ENCODE peak calls at places on chromosomes 16 and 17, in seven cellular contexts. W is choroid plexus epithelial cell; C is COR-L47; E is RWPE1; A is esophagus muscularis mucosa; D is stimulated activated CD4-positive, alpha-beta T cell treated with anti-CD3 and anti-CD28 coated beads, Interleukin-1b, Interleukin-23, amount 100 ng/mL, for 1 hour; T is OCI-LY7. M is an unnamed sample.

GRCh38 chr17:800446-801242 is 18.5 kb downstream of the MRM3 start:
- DNase-seq in W (no peak), C (no peak), E (no peak), A (no peak), D (no peak), T (no peak), M (no peak)

GRCh38 chr17:10827898-10828552 is 9.9 kb downstream of the PIRT start:
- DNase-seq in W (no peak), C (no peak), E (no peak), A (no peak), D (no peak), T (no peak), M (no peak)

GRCh38 chr16:66437391-66437945 is 10.4 kb downstream of the BEAN1 start:
- DNase-seq in W (no peak), C (no peak), E (no peak), A (no peak), D (no peak), T (no peak), M (no peak)

GRCh38 chr17:4064366-4064765 is 78.5 kb downstream of the ZZEF1 start:
- DNase-seq in W (no peak), C (no peak), E (no peak), A (no peak), D (no peak), T (no peak), M (no peak)

GRCh38 chr17:64378890-64379354 is 11.7 kb downstream of the PECAM1 start:
- DNase-seq in W (peak; percentile 41), C (peak; percentile 4), E (no peak), A (no peak), D (no peak), T (no peak), M (peak; percentile 68)

GRCh38 chr16:1532081-1532760 is 1.2 kb upstream of the TMEM204 start:
- DNase-seq in W (no peak), C (no peak), E (no peak), A (no peak), D (no peak), T (no peak), M (peak; percentile 65)

GRCh38 chr17:8249621-8250020 is 532 bp downstream of the PFAS start:
- DNase-seq in W (peak; percentile 4), C (no peak), E (no peak), A (no peak), D (no peak), T (no peak), M (no peak)

GRCh38 chr16:10514369-10515055 is 65.9 kb downstream of the EMP2 start:
- DNase-seq in W (peak; percentile 86), C (peak; percentile 17), E (peak; percentile 67), A (no peak), D (no peak), T (peak; percentile 64), M (peak; percentile 51)

GRCh38 chr17:83058478-83059167 is 20.8 kb upstream of the METRNL start:
- DNase-seq in W (no peak), C (no peak), E (no peak), A (no peak), D (no peak), T (no peak), M (no peak)

GRCh38 chr17:76996741-76997694 is 128.8 kb downstream of the MGAT5B start:
- DNase-seq in W (no peak), C (no peak), E (no peak), A (no peak), D (no peak), T (peak; percentile 56), M (no peak)

GRCh38 chr16:81279375-81279774 is 35.4 kb upstream of the GAN start:
- DNase-seq in W (peak; percentile 55), C (no peak), E (no peak), A (no peak), D (no peak), T (no peak), M (no peak)

GRCh38 chr16:87707097-87707496 is 58.7 kb downstream of the KLHDC4 start:
- DNase-seq in W (no peak), C (no peak), E (no peak), A (no peak), D (no peak), T (no peak), M (peak; percentile 22)

GRCh38 chr17:62628845-62629555 is 1.5 kb downstream of the MRC2 start:
- DNase-seq in W (peak; percentile 86), C (no peak), E (no peak), A (no peak), D (no peak), T (no peak), M (no peak)

GRCh38 chr16:54282202-54282922 is 4.2 kb downstream of the IRX3 start:
- DNase-seq in W (peak; percentile 41), C (no peak), E (peak; percentile 48), A (no peak), D (no peak), T (no peak), M (peak; percentile 5)

GRCh38 chr17:19401321-19402010 is 9.6 kb upstream of the RNF112 start:
- DNase-seq in W (no peak), C (no peak), E (no peak), A (no peak), D (no peak), T (no peak), M (no peak)

GRCh38 chr17:9219631-9220415 is 198.5 kb downstream of the NTN1 start:
- DNase-seq in W (no peak), C (no peak), E (no peak), A (no peak), D (no peak), T (no peak), M (no peak)

GRCh38 chr17:32533296-32533695 is 46.5 kb downstream of the CDK5R1 start:
- DNase-seq in W (no peak), C (no peak), E (no peak), A (no peak), D (no peak), T (no peak), M (no peak)